ENCODE peak calls at places on chromosomes 13 and 19, in five cellular contexts. X is keratinocyte, O is hepatocyte, D is psoas muscle, A is mucosa of descending colon. T is an unnamed sample. For H3K4me1, the result is how much of the 10 kb centered on the place peaks cover.

GRCh38 chr13:113581871-113582270 is 2.7 kb upstream of the TFDP1 start:
- DNase-seq in X (no peak), O (no peak), D (no peak), A (no peak), T (no peak)

GRCh38 chr19:17929056-17929455 is 3.8 kb upstream of the CCDC124 start:
- DNase-seq in X (no peak), O (no peak), D (no peak), A (no peak), T (no peak)

GRCh38 chr19:6271251-6271650 is 8.5 kb downstream of the MLLT1 start:
- DNase-seq in X (no peak), O (no peak), D (no peak), A (no peak), T (no peak)

GRCh38 chr19:40815223-40815622 is 16.2 kb downstream of the EGLN2 start:
- DNase-seq in X (no peak), O (no peak), D (no peak), A (no peak), T (no peak)

GRCh38 chr19:41864374-41864773 is 4.3 kb downstream of the RPS19 start:
- DNase-seq in X (no peak), O (no peak), D (peak), A (no peak), T (no peak)

GRCh38 chr19:8158411-8159074 is 9.2 kb upstream of the FBN3 start:
- DNase-seq in X (no peak), O (peak), D (no peak), A (no peak), T (peak)

GRCh38 chr19:30066781-30067759 is 125.0 kb downstream of the URI1 start:
- DNase-seq in X (no peak), O (no peak), D (no peak), A (peak), T (no peak)

GRCh38 chr19:50705422-50706019 is 14.1 kb downstream of the SHANK1 start:
- DNase-seq in X (no peak), O (peak), D (no peak), A (no peak), T (peak)

GRCh38 chr19:16896913-16897571 is 8.2 kb downstream of the F2RL3 start:
- DNase-seq in X (peak), O (peak), D (peak), A (peak), T (peak)

GRCh38 chr13:111469916-111470506 is 149.6 kb downstream of the TEX29 start:
- DNase-seq in X (no peak), O (no peak), D (no peak), A (no peak), T (no peak)

GRCh38 chr19:36128392-36128736 is 11.5 kb upstream of the CAPNS1 start:
- DNase-seq in X (no peak), O (peak), D (no peak), A (no peak), T (no peak)

GRCh38 chr19:49488046-49488862 is 846 bp downstream of the RPL13A start:
- DNase-seq in X (no peak), O (peak), D (no peak), A (no peak), T (no peak)

GRCh38 chr19:35474104-35474503 is 16.2 kb downstream of the KRTDAP start:
- DNase-seq in X (no peak), O (no peak), D (no peak), A (no peak), T (no peak)

GRCh38 chr19:16368385-16369305 is 44.0 kb downstream of the KLF2 start:
- DNase-seq in X (no peak), O (peak), D (peak), A (peak), T (no peak)

GRCh38 chr13:73657821-73658540 is 476.2 kb downstream of the KLF12 start:
- DNase-seq in X (no peak), O (no peak), D (peak), A (peak), T (no peak)

GRCh38 chr19:19406878-19407639 is 1.6 kb downstream of the GATAD2A start:
- DNase-seq in X (no peak), O (peak), D (peak), A (peak), T (no peak)

DNA sequence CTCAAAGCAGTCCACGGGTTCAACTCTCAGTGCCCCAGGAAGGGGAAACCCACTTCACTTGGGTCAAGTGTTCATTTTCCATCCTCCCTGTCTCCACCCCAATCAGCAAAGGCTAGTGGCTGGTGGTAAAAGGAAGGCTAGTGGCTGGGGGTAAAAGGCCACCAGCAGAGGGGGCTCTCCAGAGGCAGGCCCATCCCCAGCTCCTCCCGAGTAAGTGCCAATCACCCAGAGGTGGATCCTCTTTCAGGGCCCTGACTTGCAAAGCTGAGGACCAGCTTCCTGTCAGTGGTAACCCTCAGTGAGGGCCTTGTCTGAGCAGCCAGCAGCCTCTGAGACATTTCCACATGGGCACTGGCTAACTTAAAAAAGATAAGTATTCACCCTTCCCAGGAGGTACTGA is 22.0 kb upstream of the TPT1 start:
- DNase-seq in X (no peak), O (no peak), D (no peak), A (no peak), T (no peak)
- TF ChIP-seq CTCF in X (peak), O (no peak), D (no peak), A (no peak), T (no peak)

DNA sequence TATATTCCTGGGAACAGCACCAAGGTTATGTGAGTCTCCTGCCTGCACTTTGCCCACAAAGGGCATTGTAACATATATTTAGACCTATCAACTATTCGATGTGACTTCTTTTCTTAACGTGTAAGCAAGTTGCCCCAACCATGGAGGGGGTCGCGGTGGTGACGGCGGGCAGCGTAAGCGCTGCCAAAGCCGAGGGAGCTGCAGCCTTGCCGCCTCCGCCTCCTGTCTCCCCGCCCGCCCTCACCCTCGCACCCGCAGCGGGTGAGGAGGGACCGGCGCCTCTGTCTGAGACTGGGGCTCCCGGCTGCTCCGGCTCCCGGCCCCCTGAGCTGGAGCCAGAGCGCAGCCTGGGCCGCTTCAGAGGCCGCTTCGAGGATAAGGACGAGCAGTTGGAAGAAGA is 59.0 kb downstream of the ZNF676 start:
- DNase-seq in X (no peak), O (no peak), D (no peak), A (no peak), T (no peak)
- H3K4me1 ChIP-seq in X (under half), O (under half), D (under half), A (under half), T (under half)

DNA sequence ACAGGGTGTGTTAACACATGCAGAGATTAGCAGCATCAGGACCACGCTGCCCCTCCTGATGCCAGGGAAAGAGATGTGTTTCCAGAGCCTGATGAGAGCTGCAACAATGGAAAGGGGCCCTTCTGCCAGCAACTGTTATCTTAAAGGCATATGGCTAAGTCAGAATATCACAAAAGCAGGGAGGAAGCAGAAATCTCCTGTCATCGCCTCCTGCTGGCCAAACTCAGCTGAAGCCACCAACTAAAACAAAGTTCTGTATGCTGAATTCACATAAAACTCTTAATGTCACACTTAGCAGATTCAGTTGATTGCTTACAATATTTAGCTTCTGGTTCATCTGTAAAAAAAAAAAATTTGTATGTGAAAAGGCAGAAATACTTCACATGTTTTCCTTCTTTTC is 178.2 kb downstream of the GPC5 start:
- DNase-seq in X (no peak), O (no peak), D (no peak), A (no peak), T (no peak)
- TF ChIP-seq CTCF in X (peak), O (peak), D (no peak), A (no peak), T (peak)

GRCh38 chr19:1219786-1220451 is 14.3 kb downstream of the STK11 start:
- DNase-seq in X (no peak), O (no peak), D (no peak), A (no peak), T (no peak)
- H3K4me1 ChIP-seq in X (under half), O (under half), D (half or more), A (under half), T (under half)

GRCh38 chr19:2254052-2254872 is 2.0 kb downstream of the JSRP1 start:
- DNase-seq in X (no peak), O (peak), D (no peak), A (no peak), T (no peak)
- TF ChIP-seq CTCF in X (no peak), O (peak), D (peak), A (no peak), T (no peak)

DNA sequence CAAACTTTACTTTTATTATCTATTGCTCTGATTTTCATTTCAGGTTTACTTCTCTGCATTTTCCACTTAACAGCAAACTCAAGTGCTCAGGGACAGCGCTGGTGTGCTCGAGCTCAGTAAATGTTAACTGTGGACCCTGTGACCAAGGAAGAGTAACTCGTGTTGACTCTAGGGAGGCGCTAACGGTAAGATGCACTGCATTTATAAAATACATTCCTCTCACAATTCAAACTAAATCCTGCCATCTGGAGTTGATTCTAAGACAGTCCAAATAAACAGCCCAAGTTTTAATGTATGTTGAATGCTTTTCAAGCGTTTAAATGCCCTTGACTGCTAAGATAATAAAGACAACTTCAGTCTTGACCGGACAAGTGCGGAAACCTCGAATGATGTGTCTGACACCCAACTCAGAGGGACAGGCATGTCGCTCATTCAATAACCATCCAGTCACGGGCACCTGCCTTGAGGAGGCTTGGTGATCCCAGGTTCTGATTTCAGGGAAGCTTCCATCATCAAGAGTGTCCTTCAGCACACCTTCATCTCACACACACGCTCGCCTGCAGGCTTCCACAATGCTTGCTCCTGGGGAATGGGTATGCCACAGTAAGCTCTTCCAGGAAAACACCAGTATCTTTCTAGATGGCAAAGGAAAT is 93.1 kb downstream of the STK24 start:
- DNase-seq in X (no peak), O (peak), D (no peak), A (no peak), T (no peak)
- H3K4me1 ChIP-seq in X (under half), O (under half), D (half or more), A (half or more), T (under half)